ENCODE peak calls at places on chromosomes 4 and X, in seven cellular contexts. One of them, this sample, is unnamed.

GRCh38 chr4:8167815-8168214 is 9.2 kb upstream of the ABLIM2 start:
- DNase-seq in IMR-90: no peak
- DNase-seq in H1: no peak
- DNase-seq in trophoblast cell: no peak
- DNase-seq in mesendoderm: no peak
- DNase-seq in neuronal stem cell: no peak
- DNase-seq in H9: no peak
- DNase-seq in this sample: peak; percentile 19

GRCh38 chrX:110568396-110568795 is 209.7 kb downstream of the RTL9 start:
- DNase-seq in H1: no peak
- DNase-seq in IMR-90: no peak
- DNase-seq in mesendoderm: peak; percentile 1
- DNase-seq in neuronal stem cell: no peak
- DNase-seq in H9: no peak
- DNase-seq in trophoblast cell: no peak
- DNase-seq in this sample: no peak

GRCh38 chr4:35934370-35934981 is 309.8 kb downstream of the ARAP2 start:
- DNase-seq in IMR-90: peak; percentile 1
- DNase-seq in mesendoderm: peak; percentile 60
- DNase-seq in neuronal stem cell: peak; percentile 39
- DNase-seq in H9: no peak
- DNase-seq in H1: no peak
- DNase-seq in trophoblast cell: no peak
- DNase-seq in this sample: peak; percentile 52

GRCh38 chr4:7103031-7103598 is 35.3 kb upstream of the GRPEL1 start:
- DNase-seq in H9: peak; percentile 90
- DNase-seq in trophoblast cell: peak; percentile 58
- DNase-seq in mesendoderm: peak; percentile 83
- DNase-seq in IMR-90: peak; percentile 35
- DNase-seq in H1: peak; percentile 91
- DNase-seq in neuronal stem cell: peak; percentile 81
- DNase-seq in this sample: peak; percentile 68

GRCh38 chrX:2848806-2849420 is 20.2 kb downstream of the GYG2 start:
- DNase-seq in neuronal stem cell: no peak
- DNase-seq in trophoblast cell: peak; percentile 56
- DNase-seq in mesendoderm: peak; percentile 68
- DNase-seq in H9: no peak
- DNase-seq in H1: no peak
- DNase-seq in IMR-90: peak; percentile 54
- DNase-seq in this sample: peak; percentile 40

GRCh38 chr4:140755811-140756291 is 334 bp downstream of the TBC1D9 start:
- DNase-seq in H1: peak; percentile 74
- DNase-seq in trophoblast cell: peak; percentile 43
- DNase-seq in H9: peak; percentile 48
- DNase-seq in mesendoderm: peak; percentile 75
- DNase-seq in neuronal stem cell: peak; percentile 51
- DNase-seq in IMR-90: peak; percentile 46
- DNase-seq in this sample: peak; percentile 60

GRCh38 chr4:117135634-117136354 is 50.4 kb upstream of the TRAM1L1 start:
- DNase-seq in mesendoderm: peak; percentile 36
- DNase-seq in IMR-90: no peak
- DNase-seq in neuronal stem cell: no peak
- DNase-seq in H1: no peak
- DNase-seq in trophoblast cell: peak; percentile 49
- DNase-seq in H9: no peak
- DNase-seq in this sample: peak; percentile 20

GRCh38 chr4:2817136-2817535 is 24.3 kb downstream of the SH3BP2 start:
- DNase-seq in mesendoderm: no peak
- DNase-seq in IMR-90: no peak
- DNase-seq in trophoblast cell: no peak
- DNase-seq in H9: no peak
- DNase-seq in neuronal stem cell: no peak
- DNase-seq in H1: no peak
- DNase-seq in this sample: no peak

GRCh38 chr4:83535520-83535944 is 376 bp upstream of the GPAT3 start:
- DNase-seq in H9: peak; percentile 50
- DNase-seq in H1: peak; percentile 52
- DNase-seq in IMR-90: peak; percentile 76
- DNase-seq in mesendoderm: peak; percentile 48
- DNase-seq in trophoblast cell: peak; percentile 17
- DNase-seq in neuronal stem cell: peak; percentile 21
- DNase-seq in this sample: peak; percentile 73

GRCh38 chr4:6092131-6092530 is 73.9 kb upstream of the C4orf50 start:
- DNase-seq in neuronal stem cell: no peak
- DNase-seq in IMR-90: no peak
- DNase-seq in trophoblast cell: no peak
- DNase-seq in H9: peak; percentile 70
- DNase-seq in H1: no peak
- DNase-seq in mesendoderm: no peak
- DNase-seq in this sample: no peak

GRCh38 chrX:13649823-13650222 is 3.1 kb upstream of the TCEANC start:
- DNase-seq in neuronal stem cell: no peak
- DNase-seq in H9: no peak
- DNase-seq in H1: no peak
- DNase-seq in IMR-90: peak; percentile 73
- DNase-seq in mesendoderm: no peak
- DNase-seq in trophoblast cell: no peak
- DNase-seq in this sample: peak; percentile 65

GRCh38 chrX:20567108-20567507 is 300.4 kb upstream of the RPS6KA3 start:
- DNase-seq in neuronal stem cell: no peak
- DNase-seq in trophoblast cell: no peak
- DNase-seq in mesendoderm: no peak
- DNase-seq in H1: no peak
- DNase-seq in H9: no peak
- DNase-seq in IMR-90: no peak
- DNase-seq in this sample: no peak

GRCh38 chr4:8403173-8403753 is 37.3 kb downstream of the ACOX3 start:
- DNase-seq in neuronal stem cell: peak; percentile 66
- DNase-seq in H9: peak; percentile 77
- DNase-seq in mesendoderm: peak; percentile 75
- DNase-seq in IMR-90: peak; percentile 77
- DNase-seq in trophoblast cell: peak; percentile 79
- DNase-seq in H1: peak; percentile 93
- DNase-seq in this sample: peak; percentile 78

GRCh38 chr4:132383571-132384199 is 765.4 kb upstream of the PCDH10 start:
- DNase-seq in trophoblast cell: no peak
- DNase-seq in IMR-90: no peak
- DNase-seq in mesendoderm: no peak
- DNase-seq in neuronal stem cell: no peak
- DNase-seq in H9: no peak
- DNase-seq in H1: no peak
- DNase-seq in this sample: peak; percentile 17

GRCh38 chrX:13652256-13653021 is 502 bp upstream of the TCEANC start:
- DNase-seq in IMR-90: peak; percentile 98
- DNase-seq in neuronal stem cell: no peak
- DNase-seq in trophoblast cell: no peak
- DNase-seq in H1: no peak
- DNase-seq in mesendoderm: no peak
- DNase-seq in H9: no peak
- DNase-seq in this sample: peak; percentile 94

GRCh38 chr4:38150021-38150671 is 189.9 kb downstream of the PTTG2 start:
- DNase-seq in neuronal stem cell: no peak
- DNase-seq in H9: no peak
- DNase-seq in IMR-90: peak; percentile 86
- DNase-seq in H1: no peak
- DNase-seq in trophoblast cell: no peak
- DNase-seq in mesendoderm: no peak
- DNase-seq in this sample: peak; percentile 89

GRCh38 chrX:119194631-119195030 is 41.5 kb upstream of the PGRMC1 start:
- DNase-seq in H9: no peak
- DNase-seq in mesendoderm: peak; percentile 25
- DNase-seq in IMR-90: no peak
- DNase-seq in trophoblast cell: no peak
- DNase-seq in neuronal stem cell: no peak
- DNase-seq in H1: no peak
- DNase-seq in this sample: peak; percentile 5

GRCh38 chr4:30386266-30386895 is 333.8 kb upstream of the PCDH7 start:
- DNase-seq in H9: no peak
- DNase-seq in mesendoderm: no peak
- DNase-seq in IMR-90: peak; percentile 77
- DNase-seq in neuronal stem cell: no peak
- DNase-seq in trophoblast cell: no peak
- DNase-seq in H1: no peak
- DNase-seq in this sample: peak; percentile 54

GRCh38 chr4:139523076-139523475 is 32.9 kb downstream of the SETD7 start:
- DNase-seq in IMR-90: peak; percentile 40
- DNase-seq in mesendoderm: no peak
- DNase-seq in H9: no peak
- DNase-seq in trophoblast cell: no peak
- DNase-seq in H1: no peak
- DNase-seq in neuronal stem cell: no peak
- DNase-seq in this sample: no peak

GRCh38 chrX:46865281-46865680 is 28.4 kb downstream of the RP2 start:
- DNase-seq in mesendoderm: peak; percentile 3
- DNase-seq in H1: no peak
- DNase-seq in H9: no peak
- DNase-seq in neuronal stem cell: no peak
- DNase-seq in IMR-90: peak; percentile 77
- DNase-seq in trophoblast cell: no peak
- DNase-seq in this sample: peak; percentile 65

GRCh38 chrX:20143111-20143510 is 1.5 kb upstream of the EIF1AX start:
- DNase-seq in mesendoderm: no peak
- DNase-seq in H1: no peak
- DNase-seq in H9: no peak
- DNase-seq in trophoblast cell: no peak
- DNase-seq in neuronal stem cell: no peak
- DNase-seq in IMR-90: no peak
- DNase-seq in this sample: no peak

GRCh38 chr4:110003401-110004187 is 90.9 kb downstream of the EGF start:
- DNase-seq in trophoblast cell: no peak
- DNase-seq in IMR-90: no peak
- DNase-seq in neuronal stem cell: no peak
- DNase-seq in H9: no peak
- DNase-seq in mesendoderm: no peak
- DNase-seq in H1: no peak
- DNase-seq in this sample: no peak

GRCh38 chrX:22698151-22698550 is 301.6 kb upstream of the DDX53 start:
- DNase-seq in trophoblast cell: no peak
- DNase-seq in IMR-90: no peak
- DNase-seq in mesendoderm: no peak
- DNase-seq in H1: no peak
- DNase-seq in neuronal stem cell: no peak
- DNase-seq in H9: no peak
- DNase-seq in this sample: no peak
- H2BK5ac ChIP-seq in trophoblast cell: no peak overlapping the region
- H2BK5ac ChIP-seq in IMR-90: no peak overlapping the region
- H2BK5ac ChIP-seq in mesendoderm: no peak overlapping the region
- H2BK5ac ChIP-seq in H1: no peak overlapping the region
- H2BK5ac ChIP-seq in neuronal stem cell: no peak overlapping the region
- H2BK5ac ChIP-seq in H9: no peak overlapping the region
- H2BK5ac ChIP-seq in this sample: no peak overlapping the region

DNA sequence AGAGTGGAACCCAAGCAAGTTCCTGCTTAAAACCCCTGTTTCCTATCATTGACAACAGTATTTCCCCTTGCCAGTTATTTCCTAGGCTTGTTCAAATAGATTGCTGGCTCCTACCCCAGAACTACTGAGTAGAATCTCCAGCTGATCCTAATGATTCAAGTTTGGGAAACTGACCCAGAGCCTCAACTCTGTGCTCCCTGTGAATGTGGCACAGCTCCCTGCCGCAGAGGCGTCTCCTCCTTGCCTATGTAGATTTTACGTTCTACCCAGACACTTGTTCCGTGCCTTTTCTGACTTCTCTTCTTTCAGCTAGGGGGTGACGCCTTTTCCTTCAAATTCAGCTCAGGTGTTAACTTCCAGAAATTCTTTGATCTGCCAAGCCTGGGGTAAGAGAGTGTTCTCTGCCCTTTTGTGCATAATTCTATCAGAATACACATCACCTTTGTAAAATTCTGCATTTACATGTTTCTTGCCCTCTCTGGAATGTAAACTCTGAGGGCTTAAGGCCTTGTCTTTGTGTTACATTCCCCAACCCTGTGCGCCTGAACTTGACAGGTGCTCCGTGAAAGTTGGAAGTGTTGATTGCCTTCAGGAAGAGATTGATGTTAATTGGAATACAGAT is 4.4 kb downstream of the LSM6 start:
- DNase-seq in H9: no peak
- DNase-seq in H1: no peak
- DNase-seq in trophoblast cell: no peak
- DNase-seq in IMR-90: no peak
- DNase-seq in mesendoderm: peak; percentile 60
- DNase-seq in neuronal stem cell: no peak
- DNase-seq in this sample: no peak
- H3K27ac ChIP-seq in H9: no peak overlapping the region
- H3K27ac ChIP-seq in H1: no peak overlapping the region
- H3K27ac ChIP-seq in trophoblast cell: no peak overlapping the region
- H3K27ac ChIP-seq in IMR-90: no peak overlapping the region
- H3K27ac ChIP-seq in mesendoderm: no peak overlapping the region
- H3K27ac ChIP-seq in neuronal stem cell: no peak overlapping the region
- H3K27ac ChIP-seq in this sample: no peak overlapping the region

DNA sequence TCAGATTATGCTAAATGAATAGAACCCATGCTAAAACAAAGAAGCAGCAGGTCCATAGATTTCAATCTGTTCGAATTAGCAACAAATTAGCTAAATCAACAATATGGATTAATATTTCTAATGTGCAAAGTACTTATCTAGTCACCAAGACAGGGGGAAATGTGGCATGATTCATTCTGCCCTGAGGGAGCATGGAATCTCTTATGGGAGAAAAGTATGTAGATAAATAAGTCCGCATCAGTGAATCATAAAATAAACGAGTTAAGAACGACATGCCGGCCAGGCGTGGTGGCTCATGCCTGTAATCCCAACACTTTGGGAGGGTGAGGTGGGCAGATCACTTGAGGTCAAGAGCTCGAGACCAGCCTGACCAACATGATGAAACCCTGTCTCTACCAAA is 102.1 kb downstream of the ANOS1 start:
- DNase-seq in neuronal stem cell: no peak
- DNase-seq in IMR-90: peak; percentile 4
- DNase-seq in trophoblast cell: peak; percentile 66
- DNase-seq in mesendoderm: no peak
- DNase-seq in H9: no peak
- DNase-seq in H1: no peak
- DNase-seq in this sample: no peak
- H3K4me2 ChIP-seq in neuronal stem cell: no peak overlapping the region
- H3K4me2 ChIP-seq in IMR-90: no peak overlapping the region
- H3K4me2 ChIP-seq in trophoblast cell: no peak overlapping the region
- H3K4me2 ChIP-seq in mesendoderm: no peak overlapping the region
- H3K4me2 ChIP-seq in H9: no peak overlapping the region
- H3K4me2 ChIP-seq in H1: no peak overlapping the region
- H3K4me2 ChIP-seq in this sample: no peak overlapping the region

GRCh38 chr4:80308466-80308822 is 27.1 kb upstream of the CFAP299 start:
- DNase-seq in H9: no peak
- DNase-seq in IMR-90: no peak
- DNase-seq in H1: no peak
- DNase-seq in mesendoderm: no peak
- DNase-seq in neuronal stem cell: no peak
- DNase-seq in trophoblast cell: no peak
- DNase-seq in this sample: no peak

GRCh38 chr4:80307183-80307735 is 28.3 kb upstream of the CFAP299 start:
- DNase-seq in neuronal stem cell: no peak
- DNase-seq in IMR-90: peak; percentile 41
- DNase-seq in mesendoderm: peak; percentile 27
- DNase-seq in H1: no peak
- DNase-seq in trophoblast cell: no peak
- DNase-seq in H9: no peak
- DNase-seq in this sample: peak; percentile 59

GRCh38 chr4:80306255-80306654 is 29.3 kb upstream of the CFAP299 start:
- DNase-seq in trophoblast cell: no peak
- DNase-seq in H1: no peak
- DNase-seq in mesendoderm: no peak
- DNase-seq in H9: no peak
- DNase-seq in neuronal stem cell: no peak
- DNase-seq in IMR-90: peak; percentile 54
- DNase-seq in this sample: peak; percentile 7

GRCh38 chr4:80309301-80310004 is 26.1 kb upstream of the CFAP299 start:
- DNase-seq in IMR-90: peak; percentile 96
- DNase-seq in neuronal stem cell: no peak
- DNase-seq in H9: no peak
- DNase-seq in H1: no peak
- DNase-seq in trophoblast cell: peak; percentile 3
- DNase-seq in mesendoderm: peak; percentile 27
- DNase-seq in this sample: peak; percentile 78

GRCh38 chr4:80307774-80308465 is 27.6 kb upstream of the CFAP299 start:
- DNase-seq in IMR-90: peak; percentile 79
- DNase-seq in trophoblast cell: no peak
- DNase-seq in mesendoderm: peak; percentile 82
- DNase-seq in H1: no peak
- DNase-seq in neuronal stem cell: no peak
- DNase-seq in H9: no peak
- DNase-seq in this sample: peak; percentile 56
- H2BK5ac ChIP-seq in IMR-90: peak overlapping the region; percentile 98
- H2BK5ac ChIP-seq in trophoblast cell: no peak overlapping the region
- H2BK5ac ChIP-seq in mesendoderm: no peak overlapping the region
- H2BK5ac ChIP-seq in H1: no peak overlapping the region
- H2BK5ac ChIP-seq in neuronal stem cell: no peak overlapping the region
- H2BK5ac ChIP-seq in H9: no peak overlapping the region
- H2BK5ac ChIP-seq in this sample: no peak overlapping the region